ENCODE peak calls at places on chromosome 21, in eight cellular contexts. O is MM.1S; I is HCT116; R is naive thymus-derived CD4-positive, alpha-beta T cell; W is fibroblast of lung; K is A673; U is uterus; T is tibial nerve. A is an unnamed sample. For H3K9me3 and H3K36me3, the result is how much of the 10 kb centered on the place peaks cover.

GRCh38 chr21:22795091-22795490 is 1796.9 kb downstream of the NCAM2 start:
- DNase-seq in O (no peak), I (no peak), R (no peak), W (no peak), K (no peak), U (no peak), T (no peak), A (no peak)

GRCh38 chr21:15703932-15704331 is 25.9 kb upstream of the USP25 start:
- DNase-seq in O (no peak), I (no peak), R (no peak), W (no peak), K (no peak), U (no peak), T (no peak), A (no peak)

GRCh38 chr21:36209626-36210171 is 53.1 kb downstream of the DOP1B start:
- DNase-seq in O (peak), I (peak), R (no peak), W (peak), K (peak), U (peak), T (no peak), A (peak)

GRCh38 chr21:27246741-27247140 is 279.9 kb upstream of the ADAMTS5 start:
- DNase-seq in O (no peak), I (no peak), R (no peak), W (peak), K (no peak), U (no peak), T (no peak), A (no peak)

GRCh38 chr21:28776251-28776650 is 216.4 kb downstream of the LTN1 start:
- DNase-seq in O (no peak), I (no peak), R (no peak), W (peak), K (no peak), U (no peak), T (no peak), A (no peak)

GRCh38 chr21:14553422-14553821 is 7.3 kb upstream of the SAMSN1 start:
- DNase-seq in O (no peak), I (no peak), R (no peak), W (no peak), K (no peak), U (no peak), T (no peak), A (no peak)

GRCh38 chr21:15171546-15171945 is 106.7 kb upstream of the NRIP1 start:
- DNase-seq in O (no peak), I (no peak), R (no peak), W (no peak), K (no peak), U (no peak), T (no peak), A (no peak)

GRCh38 chr21:44010429-44010828 is 1.7 kb upstream of the TRAPPC10 start:
- DNase-seq in O (no peak), I (no peak), R (no peak), W (no peak), K (no peak), U (no peak), T (no peak), A (no peak)

GRCh38 chr21:20013851-20014250 is 984.4 kb upstream of the NCAM2 start:
- DNase-seq in O (no peak), I (no peak), R (no peak), W (no peak), K (no peak), U (no peak), T (no peak), A (no peak)

GRCh38 chr21:29332461-29333354 is 34.0 kb downstream of the BACH1 start:
- DNase-seq in O (no peak), I (no peak), R (no peak), W (peak), K (peak), U (no peak), T (no peak), A (no peak)

GRCh38 chr21:15732290-15732995 is 2.7 kb downstream of the USP25 start:
- DNase-seq in O (peak), I (no peak), R (no peak), W (peak), K (peak), U (no peak), T (no peak), A (no peak)

GRCh38 chr21:36419996-36420395 is 34.8 kb downstream of the CHAF1B start:
- DNase-seq in O (peak), I (peak), R (peak), W (peak), K (peak), U (peak), T (peak), A (peak)

GRCh38 chr21:28537371-28538079 is 455.2 kb downstream of the LTN1 start:
- DNase-seq in O (no peak), I (no peak), R (no peak), W (peak), K (no peak), U (no peak), T (no peak), A (peak)

GRCh38 chr21:35217504-35218060 is 168.5 kb upstream of the RUNX1 start:
- DNase-seq in O (peak), I (peak), R (no peak), W (peak), K (no peak), U (no peak), T (no peak), A (no peak)

GRCh38 chr21:39669485-39669884 is 56.7 kb downstream of the B3GALT5 start:
- DNase-seq in O (no peak), I (no peak), R (no peak), W (no peak), K (no peak), U (no peak), T (no peak), A (no peak)

GRCh38 chr21:44065428-44065827 is 41.8 kb upstream of the PWP2 start:
- DNase-seq in O (no peak), I (no peak), R (peak), W (peak), K (peak), U (no peak), T (no peak), A (no peak)

GRCh38 chr21:44083631-44084291 is 23.4 kb upstream of the PWP2 start:
- DNase-seq in O (no peak), I (no peak), R (peak), W (no peak), K (no peak), U (no peak), T (no peak), A (no peak)

GRCh38 chr21:30193201-30193600 is 22.7 kb downstream of the CLDN8 start:
- DNase-seq in O (no peak), I (no peak), R (no peak), W (no peak), K (no peak), U (no peak), T (no peak), A (no peak)

GRCh38 chr21:36478207-36478701 is 1.7 kb downstream of the CLDN14 start:
- DNase-seq in O (no peak), I (no peak), R (no peak), W (peak), K (peak), U (no peak), T (no peak), A (peak)

GRCh38 chr21:16079830-16080229 is 350.0 kb downstream of the USP25 start:
- DNase-seq in O (no peak), I (no peak), R (no peak), W (peak), K (no peak), U (no peak), T (no peak), A (no peak)

GRCh38 chr21:26982767-26983166 is 15.9 kb upstream of the ADAMTS5 start:
- DNase-seq in O (no peak), I (no peak), R (no peak), W (peak), K (peak), U (peak), T (no peak), A (peak)

GRCh38 chr21:25396135-25396711 is 211.1 kb downstream of the MRPL39 start:
- DNase-seq in O (no peak), I (no peak), R (no peak), W (no peak), K (no peak), U (no peak), T (no peak), A (no peak)

GRCh38 chr21:27564684-27565280 is 597.9 kb upstream of the ADAMTS5 start:
- DNase-seq in O (peak), I (no peak), R (no peak), W (peak), K (peak), U (peak), T (no peak), A (peak)

GRCh38 chr21:33789697-33790096 is 125.9 kb downstream of the ATP5PO start:
- DNase-seq in O (no peak), I (no peak), R (no peak), W (peak), K (peak), U (no peak), T (no peak), A (no peak)

GRCh38 chr21:27647921-27648320 is 681.0 kb upstream of the ADAMTS5 start:
- DNase-seq in O (no peak), I (no peak), R (no peak), W (no peak), K (no peak), U (no peak), T (no peak), A (no peak)

GRCh38 chr21:14995695-14996490 is 68.9 kb downstream of the NRIP1 start:
- DNase-seq in O (no peak), I (no peak), R (no peak), W (peak), K (peak), U (no peak), T (no peak), A (peak)

GRCh38 chr21:28334407-28334806 is 658.3 kb downstream of the LTN1 start:
- DNase-seq in O (no peak), I (no peak), R (no peak), W (peak), K (no peak), U (no peak), T (no peak), A (no peak)

GRCh38 chr21:36193200-36193599 is 36.6 kb downstream of the DOP1B start:
- DNase-seq in O (no peak), I (no peak), R (no peak), W (no peak), K (no peak), U (no peak), T (no peak), A (no peak)

GRCh38 chr21:35697321-35697808 is 363.0 kb downstream of the SETD4 start:
- DNase-seq in O (peak), I (no peak), R (no peak), W (peak), K (no peak), U (no peak), T (peak), A (peak)

GRCh38 chr21:34073749-34074282 is 438 bp downstream of the MRPS6 start:
- DNase-seq in O (peak), I (no peak), R (peak), W (no peak), K (peak), U (no peak), T (no peak), A (no peak)

GRCh38 chr21:14737922-14738321 is 191.8 kb upstream of the SAMSN1 start:
- DNase-seq in O (peak), I (peak), R (no peak), W (no peak), K (peak), U (no peak), T (no peak), A (peak)

GRCh38 chr21:17732306-17732705 is 86.8 kb downstream of the C21orf91 start:
- DNase-seq in O (no peak), I (no peak), R (no peak), W (peak), K (peak), U (no peak), T (no peak), A (no peak)

GRCh38 chr21:43950481-43950880 is 61.6 kb upstream of the TRAPPC10 start:
- DNase-seq in O (no peak), I (no peak), R (no peak), W (no peak), K (no peak), U (no peak), T (no peak), A (no peak)

GRCh38 chr21:34819357-34819999 is 150.7 kb downstream of the CLIC6 start:
- DNase-seq in O (no peak), I (no peak), R (no peak), W (no peak), K (no peak), U (no peak), T (no peak), A (no peak)

GRCh38 chr21:34722684-34723300 is 54.0 kb downstream of the CLIC6 start:
- DNase-seq in O (no peak), I (no peak), R (no peak), W (no peak), K (peak), U (no peak), T (no peak), A (no peak)

GRCh38 chr21:36147891-36148290 is 8.7 kb upstream of the DOP1B start:
- DNase-seq in O (no peak), I (no peak), R (no peak), W (no peak), K (no peak), U (no peak), T (no peak), A (no peak)

GRCh38 chr21:37557261-37557950 is 190.8 kb downstream of the DYRK1A start:
- DNase-seq in O (peak), I (no peak), R (no peak), W (no peak), K (no peak), U (no peak), T (no peak), A (no peak)

GRCh38 chr21:37552496-37553399 is 186.2 kb downstream of the DYRK1A start:
- DNase-seq in O (no peak), I (no peak), R (no peak), W (no peak), K (no peak), U (no peak), T (no peak), A (no peak)

GRCh38 chr21:37554661-37555379 is 188.2 kb downstream of the DYRK1A start:
- DNase-seq in O (no peak), I (no peak), R (no peak), W (no peak), K (no peak), U (no peak), T (no peak), A (no peak)

GRCh38 chr21:37558676-37559204 is 192.2 kb downstream of the DYRK1A start:
- DNase-seq in O (no peak), I (no peak), R (no peak), W (no peak), K (no peak), U (no peak), T (no peak), A (no peak)

DNA sequence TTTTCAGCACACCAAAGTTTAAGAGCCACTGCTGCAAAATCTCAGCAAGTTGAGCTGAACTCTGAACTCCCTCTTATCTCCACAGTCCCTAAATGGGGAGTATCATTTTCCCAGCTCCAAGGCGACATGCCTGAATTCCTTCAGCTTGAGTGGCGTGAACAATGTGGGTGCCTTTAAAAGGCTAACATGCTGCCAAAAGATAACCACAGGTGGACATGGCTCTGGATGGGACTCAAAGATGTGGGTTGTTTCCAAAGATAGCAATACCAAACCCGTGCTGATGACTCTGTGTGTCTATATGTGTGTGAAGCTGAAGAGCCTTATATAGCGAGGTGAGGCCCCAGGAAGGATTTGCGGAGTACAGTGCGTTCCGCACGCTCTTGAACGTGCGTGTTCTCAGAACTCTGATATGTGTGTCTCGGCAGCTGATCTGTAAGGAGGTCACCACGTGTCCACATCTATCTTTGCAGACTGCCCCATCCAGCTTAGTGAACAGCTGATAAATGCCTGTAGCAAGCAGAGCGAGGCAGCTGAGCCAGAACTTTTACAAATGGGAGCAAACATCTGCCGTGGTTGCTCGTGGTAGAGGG is 189.2 kb downstream of the DYRK1A start:
- DNase-seq in O (no peak), I (no peak), R (no peak), W (no peak), K (no peak), U (no peak), T (no peak), A (no peak)
- H3K4me3 ChIP-seq in O (no peak), I (no peak), R (no peak), W (no peak), K (no peak), U (no peak), T (no peak), A (no peak)

DNA sequence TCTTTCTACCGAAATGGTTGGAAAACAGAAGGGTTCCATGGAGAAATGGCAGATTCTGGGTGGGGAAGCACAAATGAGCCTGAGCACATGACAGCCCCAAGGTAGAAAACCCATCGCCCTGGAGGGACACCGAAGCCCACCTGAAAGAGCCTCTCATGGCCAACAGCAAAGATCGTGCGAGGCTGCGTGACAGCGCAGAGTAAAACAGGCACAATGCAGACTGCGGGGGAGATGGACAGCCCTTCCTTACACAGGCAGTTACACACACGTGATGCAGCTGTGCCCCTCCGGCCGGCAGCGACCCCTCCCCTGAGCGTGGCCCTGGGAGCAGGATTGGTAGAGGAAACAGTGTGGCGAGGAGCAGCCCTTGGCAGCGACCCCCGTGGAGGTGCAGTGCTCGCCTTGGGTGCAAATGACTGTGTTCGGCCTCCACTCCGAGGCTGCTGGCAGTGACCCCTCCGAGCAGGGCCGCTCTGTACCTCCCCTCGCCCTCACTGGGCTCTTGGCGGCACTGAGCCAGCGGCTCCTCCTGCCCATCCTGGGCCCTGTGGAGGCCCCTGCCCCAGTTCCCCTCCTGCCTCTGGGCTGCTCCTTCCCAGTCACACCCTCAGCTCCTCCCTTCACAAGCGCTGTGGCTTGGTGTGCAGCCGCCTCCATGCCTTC is 120.9 kb upstream of the COL6A1 start:
- DNase-seq in O (no peak), I (no peak), R (no peak), W (no peak), K (no peak), U (no peak), T (no peak), A (no peak)
- H3K9me3 ChIP-seq in O (under half), I (under half), R (under half), W (under half), K (under half), U (under half), T (under half), A (under half)

GRCh38 chr21:45498646-45499000 is 43.6 kb downstream of the SLC19A1 start:
- DNase-seq in O (no peak), I (no peak), R (no peak), W (no peak), K (no peak), U (no peak), T (no peak), A (no peak)
- H3K36me3 ChIP-seq in O (under half), I (under half), R (under half), W (under half), K (under half), U (under half), T (under half), A (under half)

GRCh38 chr21:41926807-41927171 is 27.0 kb downstream of the C2CD2 start:
- DNase-seq in O (no peak), I (no peak), R (no peak), W (no peak), K (no peak), U (no peak), T (no peak), A (no peak)
- H3K4me3 ChIP-seq in O (peak), I (no peak), R (peak), W (peak), K (peak), U (peak), T (peak), A (no peak)

DNA sequence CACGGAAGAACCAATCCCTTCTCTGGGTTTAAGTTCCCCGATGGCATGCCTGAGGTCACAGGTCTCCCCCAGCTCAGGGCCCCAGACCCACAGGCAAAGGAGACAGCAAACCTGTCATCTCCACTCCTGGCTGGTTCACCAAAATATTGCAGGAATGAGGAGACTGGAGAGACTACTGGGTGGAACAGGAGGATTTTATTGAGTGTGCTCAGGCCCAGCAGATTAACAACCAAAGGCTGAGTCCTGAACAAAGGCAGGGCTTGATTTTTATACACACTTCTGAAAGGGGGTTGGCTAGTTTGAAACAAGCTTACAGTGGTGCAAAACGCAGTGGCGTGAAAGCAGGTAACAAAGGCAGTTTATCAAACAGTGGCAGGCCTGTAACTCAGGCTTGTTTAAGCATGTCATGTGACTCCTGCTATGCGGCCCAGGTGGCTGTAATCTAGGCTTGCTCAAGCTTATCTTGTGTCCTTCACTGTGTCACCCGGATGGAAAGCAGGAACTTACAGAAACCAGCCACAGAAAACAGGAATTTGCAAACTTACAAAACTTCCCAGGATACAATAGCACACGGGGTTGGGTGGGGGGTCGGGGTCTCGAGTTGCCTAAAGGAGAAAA is 27.4 kb upstream of the KCNJ15 start:
- DNase-seq in O (no peak), I (no peak), R (no peak), W (no peak), K (no peak), U (no peak), T (no peak), A (no peak)
- H3K9me3 ChIP-seq in O (under half), I (under half), R (under half), W (under half), K (under half), U (under half), T (under half), A (half or more)

DNA sequence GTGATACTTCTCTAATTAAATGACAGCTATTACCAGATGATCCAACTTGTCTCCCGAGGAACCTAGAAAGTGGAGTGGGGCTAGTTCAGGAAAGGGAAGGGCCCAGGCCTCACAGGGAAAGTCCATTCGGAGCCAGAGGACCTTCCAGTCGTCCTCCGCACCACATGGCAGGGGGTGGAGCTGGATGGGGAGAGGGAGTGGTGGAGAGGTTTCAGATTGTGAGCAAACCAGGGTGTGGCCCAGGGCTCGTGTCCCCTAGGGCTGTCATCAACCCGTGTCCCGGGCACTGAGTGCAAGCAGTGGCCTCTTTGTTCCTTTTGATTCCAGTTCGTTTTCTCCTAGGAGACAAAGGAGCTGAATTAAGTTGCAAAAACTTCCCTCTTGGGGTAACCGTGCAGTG is 114.9 kb downstream of the HUNK start:
- DNase-seq in O (no peak), I (no peak), R (no peak), W (no peak), K (no peak), U (no peak), T (no peak), A (no peak)
- H3K36me3 ChIP-seq in O (under half), I (under half), R (under half), W (under half), K (under half), U (under half), T (under half), A (under half)

GRCh38 chr21:32423846-32424535 is 11.5 kb downstream of the EVA1C start:
- DNase-seq in O (no peak), I (no peak), R (no peak), W (peak), K (no peak), U (no peak), T (no peak), A (no peak)
- H3K4me3 ChIP-seq in O (no peak), I (no peak), R (no peak), W (no peak), K (no peak), U (no peak), T (no peak), A (no peak)

GRCh38 chr21:40788635-40789034 is 58.3 kb downstream of the DSCAM start:
- DNase-seq in O (no peak), I (no peak), R (no peak), W (no peak), K (no peak), U (no peak), T (no peak), A (no peak)
- H3K9me3 ChIP-seq in O (under half), I (under half), R (under half), W (under half), K (under half), U (under half), T (under half), A (under half)